ENCODE peak calls at places on chromosome 20, in seven cellular contexts. L, T, S, P, G, N and K are unnamed samples.
A peak's percentile ranks its signal among the peaks of the same experiment; 100 is the strongest.

GRCh38 chr20:32238483-32239425 is 31.1 kb downstream of the POFUT1 start:
- DNase-seq in P (no peak), T (no peak), S (peak; percentile 37), G (no peak), L (no peak), N (no peak), K (peak; percentile 47)

GRCh38 chr20:10925767-10926166 is 252.0 kb upstream of the JAG1 start:
- DNase-seq in P (no peak), N (no peak), T (no peak), S (no peak), L (no peak), G (no peak), K (no peak)

GRCh38 chr20:44683263-44684046 is 31.7 kb upstream of the CCN5 start:
- DNase-seq in N (peak; percentile 71), G (no peak), P (no peak), L (no peak), S (no peak), T (peak; percentile 56), K (peak; percentile 85)

GRCh38 chr20:60219984-60220540 is 261.8 kb downstream of the CDH26 start:
- DNase-seq in G (no peak), P (no peak), L (no peak), T (no peak), N (no peak), S (no peak), K (no peak)

GRCh38 chr20:2217857-2218529 is 77.8 kb upstream of the TGM3 start:
- DNase-seq in T (peak; percentile 27), S (no peak), N (no peak), G (no peak), L (peak; percentile 18), P (no peak), K (peak; percentile 57)

GRCh38 chr20:44730441-44730840 is 15.2 kb upstream of the KCNK15 start:
- DNase-seq in G (no peak), S (peak; percentile 26), L (no peak), N (no peak), P (peak; percentile 97), T (no peak), K (no peak)

GRCh38 chr20:19986419-19986818 is 30.7 kb upstream of the NAA20 start:
- DNase-seq in S (no peak), T (no peak), L (no peak), N (no peak), P (no peak), G (no peak), K (no peak)

GRCh38 chr20:2264118-2264517 is 31.7 kb upstream of the TGM3 start:
- DNase-seq in S (no peak), N (no peak), L (no peak), G (no peak), P (no peak), T (no peak), K (no peak)

GRCh38 chr20:8127553-8128255 is 4.4 kb upstream of the PLCB1 start:
- DNase-seq in T (no peak), N (no peak), L (no peak), S (no peak), P (no peak), G (no peak), K (peak; percentile 54)

GRCh38 chr20:41733151-41733550 is 115.0 kb upstream of the CHD6 start:
- DNase-seq in P (no peak), S (no peak), L (no peak), N (no peak), G (no peak), T (no peak), K (no peak)

GRCh38 chr20:2652724-2653510 is 485 bp downstream of the NOP56 start:
- DNase-seq in N (no peak), P (no peak), S (no peak), L (peak; percentile 53), G (no peak), T (peak; percentile 59), K (peak; percentile 77)

GRCh38 chr20:48012401-48012974 is 227.2 kb upstream of the SULF2 start:
- DNase-seq in P (no peak), N (no peak), G (no peak), L (no peak), S (no peak), T (no peak), K (peak; percentile 62)

GRCh38 chr20:2879148-2879547 is 5.9 kb downstream of the PTPRA start:
- DNase-seq in G (no peak), L (no peak), P (no peak), T (no peak), S (no peak), N (no peak), K (no peak)

GRCh38 chr20:53438368-53438767 is 155.3 kb downstream of the ZNF217 start:
- DNase-seq in T (no peak), G (no peak), S (no peak), N (no peak), L (no peak), P (no peak), K (no peak)

GRCh38 chr20:43165611-43166010 is 24.1 kb downstream of the PTPRT start:
- DNase-seq in L (no peak), N (no peak), T (no peak), S (no peak), P (no peak), G (no peak), K (no peak)

GRCh38 chr20:2349801-2350200 is 30.9 kb upstream of the TGM6 start:
- DNase-seq in L (no peak), N (no peak), T (no peak), P (no peak), S (no peak), G (no peak), K (peak; percentile 23)

GRCh38 chr20:4011226-4011975 is 4.0 kb downstream of the RNF24 start:
- DNase-seq in P (no peak), L (no peak), T (no peak), G (no peak), S (no peak), N (no peak), K (no peak)

GRCh38 chr20:49179368-49180277 is 8.5 kb downstream of the STAU1 start:
- DNase-seq in L (no peak), T (no peak), P (no peak), N (no peak), G (no peak), S (no peak), K (no peak)

GRCh38 chr20:51660741-51661608 is 107.2 kb downstream of the ATP9A start:
- DNase-seq in L (no peak), N (no peak), P (no peak), G (no peak), S (no peak), T (no peak), K (no peak)
- H3K27ac ChIP-seq in L (no peak overlapping the region), N (peak overlapping the region; percentile 6), P (no peak overlapping the region), G (no peak overlapping the region), S (peak overlapping the region; percentile 61), T (no peak overlapping the region), K (no peak overlapping the region)

DNA sequence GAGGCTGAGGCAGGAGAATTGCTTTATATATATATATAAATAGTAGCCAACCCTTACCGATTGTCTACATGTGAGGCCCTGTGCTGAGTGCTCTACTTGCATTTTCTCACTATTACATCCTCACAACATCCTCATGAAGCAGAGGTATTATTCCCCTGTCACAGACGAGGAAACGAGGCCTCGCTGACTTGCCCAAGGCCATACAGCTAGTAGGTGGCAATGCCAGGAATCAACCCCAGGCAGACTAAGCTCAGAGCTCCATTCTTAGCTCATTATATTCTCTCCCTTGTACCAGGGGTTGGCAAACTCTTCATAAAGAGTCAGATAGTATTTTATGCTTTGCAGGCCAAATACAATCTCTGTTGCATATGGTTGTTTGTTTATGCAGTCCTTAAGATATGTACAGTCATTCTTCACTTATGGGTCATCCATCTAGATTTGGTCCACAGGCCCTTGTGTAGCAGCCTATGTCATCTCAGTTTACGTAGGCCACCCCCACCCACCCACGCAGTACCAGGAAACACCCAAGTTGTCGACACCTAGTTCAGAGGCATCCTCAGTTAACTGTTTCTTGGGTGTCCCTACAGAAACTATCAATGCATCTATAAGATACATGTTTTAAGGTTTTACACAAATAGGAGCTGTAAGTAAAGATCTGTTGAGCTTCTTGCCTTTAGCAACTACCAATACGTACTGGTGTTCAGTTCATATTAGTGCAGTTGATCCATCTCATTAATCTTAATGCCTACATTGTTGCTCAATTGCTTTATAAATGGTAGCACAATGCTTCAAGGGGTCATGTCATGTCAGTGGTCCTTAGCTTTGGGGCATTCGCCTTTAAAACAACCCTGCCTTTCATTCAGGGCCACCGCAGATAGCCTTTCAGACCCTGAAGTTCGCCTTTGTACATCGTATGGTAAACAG is 3.0 kb downstream of the CASS4 start:
- DNase-seq in S (no peak), N (no peak), L (no peak), P (no peak), T (no peak), G (no peak), K (no peak)
- H3K27ac ChIP-seq in S (no peak overlapping the region), N (no peak overlapping the region), L (no peak overlapping the region), P (no peak overlapping the region), T (no peak overlapping the region), G (no peak overlapping the region), K (no peak overlapping the region)

GRCh38 chr20:50267866-50268219 is 77.2 kb downstream of the CEBPB start:
- DNase-seq in T (no peak), G (no peak), N (no peak), L (no peak), P (no peak), S (no peak), K (no peak)
- H3K27ac ChIP-seq in T (peak overlapping the region; percentile 73), G (no peak overlapping the region), N (peak overlapping the region; percentile 76), L (no peak overlapping the region), P (no peak overlapping the region), S (no peak overlapping the region), K (no peak overlapping the region)

GRCh38 chr20:57261488-57262243 is 4.8 kb downstream of the BMP7 start:
- DNase-seq in S (no peak), G (no peak), L (no peak), N (no peak), T (no peak), P (no peak), K (no peak)

GRCh38 chr20:57258055-57258454 is 8.4 kb downstream of the BMP7 start:
- DNase-seq in N (no peak), G (no peak), T (no peak), P (no peak), S (no peak), L (no peak), K (no peak)

GRCh38 chr20:57260065-57260958 is 6.1 kb downstream of the BMP7 start:
- DNase-seq in L (no peak), N (no peak), S (no peak), P (no peak), T (no peak), G (no peak), K (no peak)

GRCh38 chr20:57260959-57261357 is 5.5 kb downstream of the BMP7 start:
- DNase-seq in S (no peak), L (no peak), T (no peak), G (no peak), N (no peak), P (no peak), K (no peak)

GRCh38 chr20:57259179-57260021 is 7.0 kb downstream of the BMP7 start:
- DNase-seq in L (no peak), S (no peak), N (no peak), G (no peak), T (no peak), P (no peak), K (no peak)
- H3K27ac ChIP-seq in L (no peak overlapping the region), S (no peak overlapping the region), N (no peak overlapping the region), G (no peak overlapping the region), T (no peak overlapping the region), P (no peak overlapping the region), K (no peak overlapping the region)